ENCODE peak calls at places on chromosomes 6 and 20, in nine cellular contexts. W, A, L, G, J, K, Y, M and T are unnamed samples.

GRCh38 chr6:149933461-149933860 is 8.4 kb upstream of the ULBP2 start:
- DNase-seq in W (no peak), A (no peak), L (no peak), G (no peak), J (no peak), K (no peak), Y (no peak), M (no peak), T (no peak)

GRCh38 chr6:89930789-89931188 is 36.5 kb downstream of the GJA10 start:
- DNase-seq in W (no peak), A (no peak), L (no peak), G (no peak), J (no peak), K (no peak), Y (no peak), M (no peak), T (no peak)

GRCh38 chr20:2755451-2756055 is 44.9 kb downstream of the CPXM1 start:
- DNase-seq in W (no peak), A (no peak), L (no peak), G (no peak), J (no peak), K (no peak), Y (no peak), M (no peak), T (no peak)

GRCh38 chr6:154402081-154402780 is 45.6 kb upstream of the IPCEF1 start:
- DNase-seq in W (peak; percentile 55), A (no peak), L (no peak), G (no peak), J (no peak), K (no peak), Y (no peak), M (no peak), T (no peak)

GRCh38 chr20:3235661-3236324 is 3.2 kb downstream of the SLC4A11 start:
- DNase-seq in W (peak; percentile 72), A (no peak), L (no peak), G (no peak), J (no peak), K (no peak), Y (no peak), M (no peak), T (no peak)

GRCh38 chr6:108001696-108002231 is 43.8 kb upstream of the SEC63 start:
- DNase-seq in W (no peak), A (no peak), L (no peak), G (no peak), J (no peak), K (no peak), Y (no peak), M (no peak), T (no peak)

GRCh38 chr20:49482621-49483017 is at the start of gene KCNB1:
- DNase-seq in W (peak; percentile 50), A (no peak), L (no peak), G (peak; percentile 68), J (peak; percentile 93), K (peak; percentile 73), Y (peak; percentile 29), M (no peak), T (peak; percentile 7)

GRCh38 chr6:111484655-111484974 is 1.6 kb upstream of the REV3L start:
- DNase-seq in W (peak; percentile 28), A (no peak), L (no peak), G (no peak), J (no peak), K (no peak), Y (no peak), M (peak; percentile 25), T (no peak)

GRCh38 chr20:40564997-40565680 is 123.9 kb downstream of the MAFB start:
- DNase-seq in W (peak; percentile 76), A (peak; percentile 69), L (no peak), G (no peak), J (no peak), K (no peak), Y (no peak), M (no peak), T (no peak)

GRCh38 chr6:34284563-34285545 is 36.0 kb upstream of the SMIM29 start:
- DNase-seq in W (no peak), A (peak; percentile 61), L (no peak), G (peak; percentile 6), J (no peak), K (no peak), Y (no peak), M (no peak), T (peak; percentile 68)